ENCODE peak calls at places on chromosomes 3 and 15, in six cellular contexts. E is OCI-LY7, G is MM.1S, I is GM23248, O is GM23338, J is HCT116. Y is an unnamed sample.
A peak's percentile ranks its signal among the peaks of the same experiment; 100 is the strongest.

GRCh38 chr3:25476639-25477038 is 48.6 kb downstream of the RARB start:
- DNase-seq in E (no peak), G (no peak), I (peak; percentile 18), O (no peak), J (no peak), Y (no peak)

GRCh38 chr15:29156521-29156920 is 113.1 kb downstream of the NSMCE3 start:
- DNase-seq in E (no peak), G (no peak), I (no peak), O (no peak), J (no peak), Y (no peak)

GRCh38 chr3:42675909-42676308 is 9.4 kb upstream of the KLHL40 start:
- DNase-seq in E (no peak), G (no peak), I (no peak), O (no peak), J (no peak), Y (no peak)

GRCh38 chr3:147688868-147689267 is 279.7 kb downstream of the ZIC1 start:
- DNase-seq in E (no peak), G (no peak), I (no peak), O (peak; percentile 8), J (no peak), Y (no peak)

GRCh38 chr3:158768361-158768787 is 33.5 kb upstream of the MFSD1 start:
- DNase-seq in E (no peak), G (no peak), I (peak; percentile 65), O (peak; percentile 64), J (no peak), Y (peak; percentile 49)

GRCh38 chr3:29683306-29683993 is 402.6 kb downstream of the RBMS3 start:
- DNase-seq in E (no peak), G (no peak), I (peak; percentile 67), O (no peak), J (no peak), Y (peak; percentile 44)

GRCh38 chr3:184546252-184546651 is 15.3 kb upstream of the EPHB3 start:
- DNase-seq in E (peak; percentile 25), G (no peak), I (no peak), O (no peak), J (no peak), Y (no peak)

GRCh38 chr15:100887211-100887913 is 7.7 kb downstream of the ALDH1A3 start:
- DNase-seq in E (no peak), G (no peak), I (no peak), O (no peak), J (no peak), Y (no peak)

GRCh38 chr3:13358051-13358450 is 62.1 kb downstream of the NUP210 start:
- DNase-seq in E (no peak), G (no peak), I (no peak), O (no peak), J (no peak), Y (no peak)

GRCh38 chr3:133595341-133595740 is 21.9 kb downstream of the CDV3 start:
- DNase-seq in E (no peak), G (no peak), I (peak; percentile 86), O (no peak), J (no peak), Y (no peak)

GRCh38 chr3:81465510-81465909 is 295.9 kb downstream of the GBE1 start:
- DNase-seq in E (no peak), G (no peak), I (no peak), O (no peak), J (no peak), Y (no peak)

GRCh38 chr15:91973481-91973880 is 120.0 kb downstream of the SLCO3A1 start:
- DNase-seq in E (no peak), G (no peak), I (no peak), O (no peak), J (no peak), Y (no peak)

GRCh38 chr3:102733811-102734574 is 299.2 kb downstream of the ZPLD1 start:
- DNase-seq in E (no peak), G (no peak), I (peak; percentile 65), O (peak; percentile 37), J (no peak), Y (no peak)

GRCh38 chr3:184177331-184177731 is 2.7 kb downstream of the AP2M1 start:
- DNase-seq in E (no peak), G (no peak), I (peak; percentile 85), O (no peak), J (no peak), Y (peak; percentile 43)

GRCh38 chr3:146974001-146974400 is 368.9 kb upstream of the PLSCR5 start:
- DNase-seq in E (no peak), G (no peak), I (no peak), O (no peak), J (no peak), Y (no peak)

GRCh38 chr15:89307046-89307587 is 27.5 kb downstream of the POLG start:
- DNase-seq in E (no peak), G (no peak), I (peak; percentile 69), O (no peak), J (no peak), Y (no peak)

GRCh38 chr3:14773691-14774128 is 45.1 kb upstream of the FGD5 start:
- DNase-seq in E (no peak), G (no peak), I (no peak), O (no peak), J (no peak), Y (no peak)

GRCh38 chr3:9088431-9089353 is 125.4 kb upstream of the RAD18 start:
- DNase-seq in E (no peak), G (no peak), I (peak; percentile 26), O (no peak), J (no peak), Y (peak; percentile 66)

GRCh38 chr3:159266779-159267178 is 464.9 kb downstream of the MFSD1 start:
- DNase-seq in E (peak; percentile 20), G (peak; percentile 46), I (peak; percentile 35), O (peak; percentile 90), J (peak; percentile 26), Y (peak; percentile 58)

GRCh38 chr15:95422255-95422654 is 908.2 kb upstream of the NR2F2 start:
- DNase-seq in E (no peak), G (no peak), I (no peak), O (no peak), J (no peak), Y (no peak)

GRCh38 chr3:123447749-123448502 is 964 bp downstream of the ADCY5 start:
- DNase-seq in E (no peak), G (no peak), I (peak; percentile 32), O (peak; percentile 81), J (no peak), Y (peak; percentile 74)
- TF ChIP-seq EZH2phosphoT487 in E (no peak), G (no peak), I (no peak), O (no peak), J (no peak), Y (no peak)

DNA sequence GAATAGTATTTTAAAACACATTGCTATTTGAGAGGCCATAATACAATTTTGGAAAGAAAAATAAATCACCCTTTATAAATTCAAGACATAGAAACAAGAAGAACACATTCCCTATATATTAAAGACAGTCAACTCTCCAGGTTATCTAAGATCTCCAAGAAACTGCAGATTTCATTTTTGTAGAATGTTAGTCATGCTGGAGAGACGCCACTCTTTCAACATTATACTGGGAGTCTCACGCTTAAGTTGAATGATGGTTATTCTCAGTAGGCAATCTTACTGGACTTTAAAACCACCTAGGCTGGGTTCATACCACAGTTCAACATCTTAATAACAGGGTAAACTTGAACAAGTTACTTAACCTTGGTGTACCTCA is 3.6 kb upstream of the CHRM5 start:
- DNase-seq in E (no peak), G (no peak), I (peak; percentile 33), O (no peak), J (no peak), Y (no peak)
- TF ChIP-seq EZH2phosphoT487 in E (no peak), G (no peak), I (no peak), O (no peak), J (no peak), Y (no peak)

GRCh38 chr15:61016087-61016486 is 213.0 kb downstream of the RORA start:
- DNase-seq in E (no peak), G (no peak), I (no peak), O (no peak), J (no peak), Y (no peak)
- TF ChIP-seq EZH2phosphoT487 in E (no peak), G (no peak), I (no peak), O (no peak), J (no peak), Y (no peak)

DNA sequence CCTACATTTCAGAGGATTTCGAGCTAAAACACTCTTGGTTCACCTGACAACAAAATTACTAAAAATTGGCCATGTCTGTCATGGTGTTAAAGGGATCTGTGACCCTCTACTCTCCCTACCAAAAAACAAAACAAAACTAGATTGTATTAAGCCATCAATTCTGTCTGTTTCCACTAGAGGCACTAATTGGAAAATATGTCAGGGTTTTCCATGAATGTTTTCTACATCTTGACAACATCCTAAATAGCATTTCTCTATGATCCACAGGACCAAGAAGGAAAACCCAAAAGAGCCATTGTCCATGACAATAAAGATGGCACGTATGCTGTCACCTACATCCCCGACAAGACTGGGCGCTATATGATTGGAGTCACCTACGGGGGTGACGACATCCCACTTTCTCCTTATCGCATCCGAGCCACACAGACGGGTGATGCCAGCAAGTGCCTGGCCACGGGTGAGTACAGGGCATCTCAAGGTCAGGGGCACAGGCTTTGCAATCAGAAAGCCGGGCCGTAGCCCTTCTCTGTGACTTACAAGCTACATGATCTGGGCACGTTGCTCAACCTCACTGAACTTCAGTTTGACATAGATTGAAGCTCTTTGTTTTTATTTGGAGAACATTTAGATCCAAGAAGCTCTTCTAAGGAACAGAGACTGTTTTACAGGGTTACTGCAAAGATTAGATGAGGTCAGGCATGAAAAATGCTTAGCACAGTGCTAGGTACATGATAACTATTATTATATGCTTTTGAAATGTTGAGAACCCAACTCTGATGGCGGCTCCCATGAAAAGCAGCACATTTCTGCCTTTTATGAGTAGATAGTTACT is 74.8 kb downstream of the DNASE1L3 start:
- DNase-seq in E (no peak), G (no peak), I (peak; percentile 14), O (peak; percentile 13), J (no peak), Y (no peak)
- TF ChIP-seq EZH2phosphoT487 in E (no peak), G (no peak), I (no peak), O (no peak), J (no peak), Y (no peak)

GRCh38 chr15:75578948-75579908 is at the start of gene PTPN9:
- DNase-seq in E (peak; percentile 87), G (peak; percentile 70), I (peak; percentile 88), O (peak; percentile 96), J (peak; percentile 23), Y (peak; percentile 93)
- TF ChIP-seq EZH2phosphoT487 in E (no peak), G (no peak), I (no peak), O (no peak), J (no peak), Y (no peak)

DNA sequence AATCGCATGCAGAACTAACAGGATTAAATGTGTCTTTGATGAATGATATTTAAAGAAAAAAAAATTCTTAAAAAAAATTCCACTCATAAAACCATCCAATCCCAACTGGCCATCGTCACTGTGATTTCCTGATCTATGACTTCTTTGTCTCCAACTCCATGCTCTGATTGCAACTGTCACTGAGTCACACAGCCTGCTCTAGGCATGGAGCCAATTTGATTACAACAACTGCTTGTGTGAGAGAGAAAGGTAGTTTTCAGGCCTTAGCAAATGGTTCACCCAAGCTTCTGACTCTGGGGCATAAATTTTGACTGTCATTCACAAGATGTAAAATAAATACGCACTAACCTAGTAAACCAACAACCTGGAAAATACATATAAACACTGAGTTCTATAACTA is 25.8 kb upstream of the SPRED1 start:
- DNase-seq in E (no peak), G (no peak), I (peak; percentile 73), O (no peak), J (peak; percentile 85), Y (peak; percentile 62)
- TF ChIP-seq EZH2phosphoT487 in E (no peak), G (no peak), I (no peak), O (no peak), J (no peak), Y (no peak)

Y was measured in hepatocyte.